ENCODE peak calls at places on chromosomes 6 and 20, in six cellular contexts. J is GM12891, P is HepG2, N is GM12878, I is H1, C is K562. Z is an unnamed sample.

GRCh38 chr6:105982761-105983600 is 103.2 kb upstream of the PRDM1 start:
- DNase-seq in J (no peak), P (no peak), N (no peak), C (no peak), I (no peak), Z (no peak)

GRCh38 chr6:67640462-67640861 is 994.6 kb upstream of the ADGRB3 start:
- DNase-seq in I (no peak), P (no peak), N (no peak), J (no peak), C (no peak), Z (no peak)

GRCh38 chr6:53741417-53741816 is 53.4 kb upstream of the LRRC1 start:
- DNase-seq in N (no peak), I (no peak), P (no peak), J (no peak), C (no peak), Z (no peak)

GRCh38 chr6:150255840-150256239 is 113.0 kb upstream of the IYD start:
- DNase-seq in N (no peak), C (no peak), J (no peak), P (no peak), I (no peak), Z (no peak)

GRCh38 chr6:83536647-83537589 is 24.6 kb downstream of the PRSS35 start:
- DNase-seq in P (no peak), C (no peak), N (no peak), I (no peak), J (no peak), Z (no peak)

GRCh38 chr6:17091122-17091521 is 10.7 kb upstream of the STMND1 start:
- DNase-seq in C (no peak), J (no peak), P (no peak), I (no peak), N (no peak), Z (no peak)

GRCh38 chr20:1326031-1326930 is 2.7 kb downstream of the SDCBP2 start:
- DNase-seq in C (no peak), J (no peak), P (no peak), N (no peak), I (no peak), Z (no peak)

GRCh38 chr6:130293800-130294199 is 71.0 kb upstream of the SAMD3 start:
- DNase-seq in C (peak), N (peak), I (peak), J (peak), P (peak), Z (peak)

GRCh38 chr6:125469915-125470314 is 168.1 kb upstream of the HDDC2 start:
- DNase-seq in J (no peak), P (no peak), I (no peak), C (no peak), N (no peak), Z (no peak)

GRCh38 chr6:36508532-36508931 is 38.7 kb downstream of the STK38 start:
- DNase-seq in P (no peak), J (no peak), N (no peak), C (no peak), I (no peak), Z (no peak)

GRCh38 chr6:18302561-18303439 is 38.5 kb upstream of the DEK start:
- DNase-seq in P (peak), I (no peak), N (no peak), C (peak), J (no peak), Z (no peak)

GRCh38 chr20:63540417-63541186 is 3.4 kb upstream of the PTK6 start:
- DNase-seq in P (no peak), C (no peak), I (no peak), N (no peak), J (no peak), Z (no peak)

GRCh38 chr6:39887692-39888450 is 46.4 kb downstream of the MOCS1 start:
- DNase-seq in P (peak), J (no peak), N (no peak), I (peak), C (no peak), Z (no peak)

GRCh38 chr6:166624275-166624674 is 2.8 kb downstream of the RPS6KA2 start:
- DNase-seq in C (no peak), N (no peak), P (no peak), J (no peak), I (no peak), Z (no peak)

GRCh38 chr20:24481188-24481587 is 11.8 kb downstream of the SYNDIG1 start:
- DNase-seq in N (no peak), J (no peak), P (no peak), I (no peak), C (no peak), Z (no peak)
- TF ChIP-seq TAF1 in N (no peak), J (no peak), P (no peak), I (no peak), C (no peak), Z (no peak)

GRCh38 chr20:50931306-50932015 is at the start of gene ADNP:
- DNase-seq in P (peak), I (peak), C (peak), N (peak), J (peak), Z (peak)
- TF ChIP-seq POLR2A in P (peak), I (peak), C (peak), N (peak), J (peak), Z (peak)

DNA sequence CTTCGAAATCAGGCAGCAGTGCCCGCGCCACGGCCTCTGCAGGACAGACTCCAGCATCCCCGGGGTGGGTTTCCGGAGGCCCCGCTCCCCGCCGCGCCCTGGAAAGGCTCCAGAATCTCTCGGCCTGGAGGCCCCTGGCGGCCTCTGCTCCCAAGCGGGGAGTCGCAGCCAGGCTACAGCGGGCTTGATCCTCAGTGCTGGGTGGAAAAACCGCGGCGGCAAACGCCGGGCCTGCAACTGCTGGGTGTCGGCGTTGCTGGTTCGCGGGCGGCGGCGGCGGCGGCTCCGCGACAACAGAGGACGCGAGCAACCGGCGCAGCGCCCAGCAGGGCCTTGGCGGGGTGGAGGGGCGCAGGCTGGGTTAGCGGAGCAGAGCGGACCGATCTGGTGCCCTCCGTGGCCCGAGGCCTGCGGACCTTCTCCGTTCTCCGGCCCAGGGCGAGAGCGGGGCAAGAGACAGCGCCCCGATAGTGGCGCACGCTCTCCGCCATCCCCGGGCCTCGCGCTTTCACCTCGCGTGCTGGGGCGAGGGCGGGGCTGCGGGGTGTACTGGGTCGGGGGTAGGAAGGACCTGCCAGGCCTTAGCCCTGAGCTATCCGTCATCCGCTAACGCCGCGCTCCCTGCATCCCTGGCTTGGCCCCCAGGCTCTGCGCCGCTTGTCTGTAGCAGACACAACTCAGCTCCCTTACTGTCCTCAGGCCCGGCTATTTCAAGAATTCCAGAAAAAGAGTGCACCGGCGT is 3.4 kb upstream of the ZNF292 start:
- DNase-seq in I (no peak), J (peak), P (no peak), N (no peak), C (no peak), Z (peak)
- TF ChIP-seq POLR2AphosphoS5 in I (peak), J (no peak), P (no peak), N (peak), C (no peak), Z (peak)

GRCh38 chr6:43964659-43965570 is 162.3 kb downstream of the MRPL14 start:
- DNase-seq in P (no peak), N (no peak), J (no peak), I (no peak), C (peak), Z (no peak)
- TF ChIP-seq TAF1 in P (no peak), N (no peak), J (no peak), I (no peak), C (no peak), Z (no peak)

GRCh38 chr20:48165401-48165685 is 380.1 kb upstream of the SULF2 start:
- DNase-seq in P (no peak), I (no peak), C (no peak), J (no peak), N (no peak), Z (no peak)

GRCh38 chr20:48163521-48163920 is 378.2 kb upstream of the SULF2 start:
- DNase-seq in J (no peak), P (no peak), C (no peak), I (no peak), N (no peak), Z (no peak)

GRCh38 chr20:48166082-48166835 is 381.0 kb upstream of the SULF2 start:
- DNase-seq in J (no peak), I (no peak), C (no peak), N (no peak), P (no peak), Z (no peak)

GRCh38 chr20:48164034-48164433 is 378.8 kb upstream of the SULF2 start:
- DNase-seq in J (no peak), P (no peak), N (no peak), I (no peak), C (no peak), Z (no peak)

GRCh38 chr20:48164566-48165400 is 379.5 kb upstream of the SULF2 start:
- DNase-seq in P (no peak), N (no peak), I (no peak), C (no peak), J (no peak), Z (no peak)
- TF ChIP-seq POLR2A in P (no peak), N (no peak), I (no peak), C (no peak), J (no peak), Z (no peak)

GRCh38 chr6:133394630-133395029 is 153.5 kb downstream of the EYA4 start:
- DNase-seq in N (no peak), C (no peak), P (no peak), I (no peak), J (no peak), Z (no peak)

GRCh38 chr6:133399426-133399825 is 158.3 kb downstream of the EYA4 start:
- DNase-seq in P (no peak), J (no peak), N (no peak), I (no peak), C (no peak), Z (no peak)

GRCh38 chr6:133396225-133396624 is 155.1 kb downstream of the EYA4 start:
- DNase-seq in P (no peak), I (no peak), J (no peak), N (no peak), C (no peak), Z (no peak)

GRCh38 chr6:133393891-133394290 is 152.7 kb downstream of the EYA4 start:
- DNase-seq in P (no peak), C (no peak), N (no peak), J (no peak), I (no peak), Z (no peak)

DNA sequence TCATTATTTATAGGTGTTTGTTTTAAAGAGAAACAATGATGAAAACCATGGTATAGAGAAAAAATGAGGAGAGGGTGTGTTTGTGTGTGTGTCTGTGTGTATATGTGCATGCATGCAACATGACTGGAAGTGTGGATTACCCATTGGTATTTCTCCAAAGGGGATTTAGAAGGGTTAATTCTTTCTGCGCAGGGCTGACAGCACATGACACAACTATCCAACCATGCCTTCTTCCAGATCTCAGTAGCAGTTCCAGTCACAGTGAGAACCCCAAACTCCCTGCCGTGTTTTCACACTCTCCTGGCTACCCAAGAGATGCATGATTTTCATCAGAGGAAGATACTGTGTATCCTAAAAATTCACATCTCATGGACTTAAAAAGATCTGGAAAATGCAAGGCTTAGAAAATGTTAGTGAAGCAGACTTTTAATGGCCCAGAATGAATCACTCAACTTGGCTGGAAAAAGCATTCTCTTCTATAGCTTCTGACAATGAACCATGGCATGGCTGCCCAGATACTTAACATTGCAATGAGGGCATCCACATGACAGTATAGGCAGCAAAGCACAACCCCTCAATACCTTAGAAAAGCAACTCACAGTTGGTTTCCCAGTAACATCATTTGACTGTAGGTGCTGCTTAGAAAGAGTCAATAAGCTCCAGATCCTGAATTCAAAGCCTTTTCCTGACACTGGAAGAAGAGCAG is 155.6 kb downstream of the EYA4 start:
- DNase-seq in C (no peak), J (no peak), I (no peak), P (no peak), N (no peak), Z (no peak)
- TF ChIP-seq POLR2AphosphoS5 in C (no peak), J (no peak), I (no peak), P (no peak), N (no peak), Z (no peak)

Z was measured in GM12892.